ENCODE peak calls at places on chromosomes 7 and 10, in four cellular contexts. A is A549, J is HepG2, S is GM12878. X is an unnamed sample.

GRCh38 chr7:105336009-105336408 is 52.7 kb downstream of the SRPK2 start:
- DNase-seq in A (no peak), J (no peak), S (no peak), X (peak)

GRCh38 chr7:159022238-159022993 is 122.3 kb downstream of the VIPR2 start:
- DNase-seq in A (peak), J (no peak), S (no peak), X (no peak)

GRCh38 chr7:157434701-157435100 is 97.9 kb downstream of the DNAJB6 start:
- DNase-seq in A (no peak), J (no peak), S (no peak), X (no peak)

GRCh38 chr7:158402471-158402870 is 185.2 kb downstream of the PTPRN2 start:
- DNase-seq in A (no peak), J (no peak), S (no peak), X (no peak)

GRCh38 chr7:37921340-37921805 is 933 bp downstream of the EPDR1 start:
- DNase-seq in A (peak), J (peak), S (no peak), X (peak)

GRCh38 chr10:97499561-97500296 is 1.0 kb downstream of the UBTD1 start:
- DNase-seq in A (no peak), J (no peak), S (no peak), X (peak)

GRCh38 chr10:95501203-95502094 is 59.7 kb downstream of the SORBS1 start:
- DNase-seq in A (no peak), J (peak), S (no peak), X (no peak)

GRCh38 chr7:2873146-2873545 is 29.0 kb upstream of the GNA12 start:
- DNase-seq in A (no peak), J (no peak), S (no peak), X (peak)

GRCh38 chr10:13945760-13946460 is 359.1 kb downstream of the PRPF18 start:
- DNase-seq in A (no peak), J (no peak), S (no peak), X (no peak)

DNA sequence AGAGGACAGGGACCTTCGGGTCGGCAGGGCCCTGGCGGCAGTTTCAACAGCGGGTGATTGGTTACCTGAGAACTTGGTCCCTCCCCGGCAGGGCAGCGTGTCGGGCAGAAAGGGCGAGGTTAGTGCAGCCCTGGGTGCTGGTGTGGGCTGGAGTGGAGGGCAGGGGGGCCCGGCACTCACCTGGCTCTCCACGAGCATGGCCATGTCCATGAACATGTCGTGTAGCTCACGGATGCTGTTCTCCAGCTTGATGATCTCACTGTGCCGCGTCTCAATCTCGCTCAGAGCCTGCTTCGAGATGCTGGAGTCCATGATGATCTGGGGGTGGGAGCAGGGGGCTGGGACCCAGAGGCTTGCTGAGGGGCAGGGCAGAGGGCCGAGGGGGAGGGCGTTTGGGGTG is 16.8 kb downstream of the STX1A start:
- DNase-seq in A (no peak), J (no peak), S (no peak), X (peak)
- TF ChIP-seq SMC3 in A (no peak), J (no peak), S (no peak), X (no peak)

GRCh38 chr7:27162930-27163775 is 2.2 kb downstream of the HOXA9 start:
- DNase-seq in A (no peak), J (no peak), S (no peak), X (no peak)

GRCh38 chr7:27165655-27166474 is 528 bp upstream of the HOXA9 start:
- DNase-seq in A (no peak), J (no peak), S (no peak), X (no peak)

GRCh38 chr7:27163776-27164380 is 1.5 kb downstream of the HOXA9 start:
- DNase-seq in A (no peak), J (no peak), S (no peak), X (no peak)

GRCh38 chr7:27165089-27165654 is at the start of gene HOXA9:
- DNase-seq in A (no peak), J (no peak), S (no peak), X (no peak)

GRCh38 chr7:27164381-27165088 is 802 bp downstream of the HOXA9 start:
- DNase-seq in A (no peak), J (no peak), S (no peak), X (no peak)
- TF ChIP-seq PBX3 in A (no peak), J (no peak), S (no peak), X (no peak)

DNA sequence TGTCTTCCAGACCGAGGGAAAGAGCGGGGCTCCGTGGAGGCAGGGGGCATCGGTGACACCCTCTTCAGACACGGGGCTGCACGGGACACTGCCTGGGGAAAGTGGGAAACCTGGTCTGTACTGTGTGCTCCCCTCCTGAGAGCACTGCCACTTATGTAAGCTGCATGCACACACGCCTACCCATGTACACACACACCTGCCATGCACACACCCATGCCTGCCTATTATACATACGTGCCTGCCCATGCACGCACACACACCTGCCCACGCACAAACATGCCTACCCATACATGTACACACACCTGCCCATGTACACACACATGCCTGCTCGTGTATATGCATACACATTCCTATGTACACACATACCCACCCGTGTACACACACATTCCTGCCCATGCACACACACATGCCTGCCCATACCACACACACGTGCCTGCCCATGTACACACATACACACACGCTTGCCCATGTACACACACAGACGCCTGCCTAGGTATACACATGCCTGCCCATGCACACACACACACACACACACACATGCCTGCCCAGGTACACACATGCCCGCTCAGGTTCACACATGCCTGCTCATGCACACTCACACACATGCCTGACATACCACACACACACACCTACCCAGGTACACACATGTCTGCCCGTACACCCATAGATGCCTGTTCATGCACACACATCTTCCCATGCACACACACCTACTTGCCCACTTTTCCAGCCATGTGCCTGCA is 35.5 kb upstream of the CALN1 start:
- DNase-seq in A (no peak), J (no peak), S (no peak), X (no peak)
- TF ChIP-seq SMC3 in A (no peak), J (no peak), S (no peak), X (no peak)

GRCh38 chr10:16856567-16856966 is 39.3 kb upstream of the RSU1 start:
- DNase-seq in A (no peak), J (no peak), S (no peak), X (peak)
- TF ChIP-seq PBX3 in A (no peak), J (no peak), S (no peak), X (peak)

GRCh38 chr10:17872191-17873091 is 63.3 kb downstream of the MRC1 start:
- DNase-seq in A (peak), J (peak), S (no peak), X (no peak)
- TF ChIP-seq SMC3 in A (peak), J (no peak), S (peak), X (peak)

GRCh38 chr10:59907918-59908807 is 1.8 kb upstream of the CCDC6 start:
- DNase-seq in A (peak), J (no peak), S (no peak), X (no peak)
- TF ChIP-seq PBX3 in A (no peak), J (no peak), S (no peak), X (no peak)

GRCh38 chr10:22849077-22849810 is 78.6 kb upstream of the ARMC3 start:
- DNase-seq in A (no peak), J (peak), S (no peak), X (no peak)
- TF ChIP-seq SMC3 in A (no peak), J (no peak), S (no peak), X (no peak)

X was measured in SK-N-SH.